ENCODE peak calls at places on chromosomes 13 and 19, in six cellular contexts. E is heart right ventricle; N is GM23338; X is frontal cortex; P is activated CD4-positive, alpha-beta T cell treated with anti-CD3 and anti-CD28 coated beads, Interleukin-2, amount 10 ng/mL, durations not matched to agents 7 days and 5 days; J is natural killer cell treated with Interleukin-12 subunit alpha and Interleukin-12 subunit beta and Interleukin-15 and Interleukin-18, amount 100 ng/mL, for 72 hours. S is an unnamed sample.

GRCh38 chr19:401836-402535 is 7.0 kb downstream of the C2CD4C start:
- DNase-seq in E (peak), J (peak), P (no peak), N (no peak), X (no peak), S (no peak)

GRCh38 chr19:18508585-18508984 is 13.3 kb downstream of the ELL start:
- DNase-seq in E (no peak), P (no peak), J (no peak), N (no peak), X (no peak), S (no peak)

GRCh38 chr13:40102854-40103253 is 447.4 kb downstream of the COG6 start:
- DNase-seq in N (no peak), X (no peak), P (peak), E (no peak), J (no peak), S (no peak)

GRCh38 chr13:101499406-101499805 is 46.9 kb downstream of the ITGBL1 start:
- DNase-seq in P (no peak), X (no peak), J (no peak), N (no peak), E (no peak), S (no peak)

GRCh38 chr13:43021926-43022670 is 1.3 kb upstream of the DNAJC15 start:
- DNase-seq in P (no peak), X (no peak), N (no peak), J (no peak), E (no peak), S (no peak)

GRCh38 chr13:109465151-109465550 is 321.2 kb downstream of the IRS2 start:
- DNase-seq in J (no peak), E (no peak), X (no peak), N (no peak), P (no peak), S (no peak)

GRCh38 chr13:80955487-80955886 is 614.6 kb upstream of the SPRY2 start:
- DNase-seq in X (no peak), P (no peak), E (no peak), J (no peak), N (no peak), S (no peak)

GRCh38 chr13:83503424-83503823 is 378.9 kb downstream of the SLITRK1 start:
- DNase-seq in J (no peak), P (no peak), X (no peak), N (no peak), E (no peak), S (no peak)

GRCh38 chr13:26062853-26063444 is 11.1 kb upstream of the SHISA2 start:
- DNase-seq in N (peak), E (no peak), X (peak), P (peak), J (no peak), S (peak)

GRCh38 chr19:290539-291521 is at the start of gene PLPP2:
- DNase-seq in J (no peak), P (no peak), N (peak), E (no peak), X (peak), S (no peak)

GRCh38 chr19:14127929-14128509 is 8.4 kb downstream of the ASF1B start:
- DNase-seq in J (no peak), N (no peak), E (no peak), X (no peak), P (no peak), S (no peak)

GRCh38 chr19:34431681-34432402 is 3.7 kb downstream of the UBA2 start:
- DNase-seq in P (no peak), J (no peak), X (no peak), E (no peak), N (no peak), S (no peak)

GRCh38 chr13:32897296-32897695 is 118.9 kb upstream of the KL start:
- DNase-seq in J (no peak), E (no peak), X (no peak), P (no peak), N (no peak), S (no peak)

GRCh38 chr13:93552596-93552995 is 326.0 kb downstream of the GPC6 start:
- DNase-seq in E (no peak), X (no peak), J (no peak), N (peak), P (no peak), S (no peak)

GRCh38 chr19:3603121-3603841 is 3.4 kb downstream of the TBXA2R start:
- DNase-seq in X (no peak), P (no peak), E (no peak), N (no peak), J (no peak), S (no peak)

GRCh38 chr13:95924389-95924994 is 128.7 kb downstream of the UGGT2 start:
- DNase-seq in X (no peak), N (peak), J (no peak), P (no peak), E (no peak), S (no peak)

GRCh38 chr19:35013820-35014754 is 14.0 kb downstream of the GRAMD1A start:
- DNase-seq in J (peak), P (peak), X (no peak), N (no peak), E (no peak), S (peak)

GRCh38 chr19:33883869-33884519 is 87.3 kb downstream of the KCTD15 start:
- DNase-seq in N (peak), P (no peak), X (no peak), E (peak), J (no peak), S (no peak)

GRCh38 chr19:13001502-13002388 is 6.5 kb downstream of the NFIX start:
- DNase-seq in X (peak), N (no peak), P (no peak), E (peak), J (no peak), S (no peak)

GRCh38 chr13:52405767-52406494 is at the start of gene THSD1:
- DNase-seq in N (peak), E (peak), J (no peak), P (peak), X (peak), S (no peak)

GRCh38 chr13:50732712-50733111 is 110.8 kb downstream of the DLEU7 start:
- DNase-seq in J (no peak), N (no peak), X (no peak), E (no peak), P (no peak), S (no peak)

GRCh38 chr19:58566989-58567388 is 6.1 kb downstream of the MZF1 start:
- DNase-seq in P (no peak), E (no peak), J (no peak), N (no peak), X (no peak), S (no peak)